ENCODE peak calls at places on chromosomes 6 and 20, in six cellular contexts. One of them, this sample, is unnamed.

GRCh38 chr6:157392927-157393666 is 12.1 kb downstream of the ZDHHC14 start:
- DNase-seq in activated T-cell treated with anti-CD3 and anti-CD28 coated beads for 1 hour: no peak
- DNase-seq in psoas muscle: no peak
- DNase-seq in T-helper 2 cell: no peak
- DNase-seq in H7: no peak
- DNase-seq in left ventricle myocardium superior: no peak
- DNase-seq in this sample: no peak

GRCh38 chr6:12395898-12396297 is 105.7 kb downstream of the EDN1 start:
- DNase-seq in activated T-cell treated with anti-CD3 and anti-CD28 coated beads for 1 hour: no peak
- DNase-seq in psoas muscle: no peak
- DNase-seq in T-helper 2 cell: no peak
- DNase-seq in H7: no peak
- DNase-seq in left ventricle myocardium superior: no peak
- DNase-seq in this sample: no peak

GRCh38 chr20:4844766-4845465 is 123.2 kb downstream of the PRND start:
- DNase-seq in activated T-cell treated with anti-CD3 and anti-CD28 coated beads for 1 hour: no peak
- DNase-seq in psoas muscle: no peak
- DNase-seq in T-helper 2 cell: no peak
- DNase-seq in H7: no peak
- DNase-seq in left ventricle myocardium superior: no peak
- DNase-seq in this sample: no peak

GRCh38 chr6:29685718-29686326 is 4.9 kb upstream of the ZFP57 start:
- DNase-seq in activated T-cell treated with anti-CD3 and anti-CD28 coated beads for 1 hour: no peak
- DNase-seq in psoas muscle: no peak
- DNase-seq in T-helper 2 cell: no peak
- DNase-seq in H7: peak; percentile 83
- DNase-seq in left ventricle myocardium superior: peak; percentile 73
- DNase-seq in this sample: no peak

GRCh38 chr6:141133346-141133745 is 999.4 kb upstream of the GJE1 start:
- DNase-seq in activated T-cell treated with anti-CD3 and anti-CD28 coated beads for 1 hour: no peak
- DNase-seq in psoas muscle: no peak
- DNase-seq in T-helper 2 cell: no peak
- DNase-seq in H7: no peak
- DNase-seq in left ventricle myocardium superior: no peak
- DNase-seq in this sample: no peak

GRCh38 chr6:123931928-123932327 is 128.3 kb downstream of the NKAIN2 start:
- DNase-seq in activated T-cell treated with anti-CD3 and anti-CD28 coated beads for 1 hour: no peak
- DNase-seq in psoas muscle: no peak
- DNase-seq in T-helper 2 cell: no peak
- DNase-seq in H7: no peak
- DNase-seq in left ventricle myocardium superior: no peak
- DNase-seq in this sample: no peak

GRCh38 chr6:158805698-158806373 is 13.3 kb downstream of the EZR start:
- DNase-seq in activated T-cell treated with anti-CD3 and anti-CD28 coated beads for 1 hour: no peak
- DNase-seq in psoas muscle: no peak
- DNase-seq in T-helper 2 cell: no peak
- DNase-seq in H7: no peak
- DNase-seq in left ventricle myocardium superior: no peak
- DNase-seq in this sample: no peak

GRCh38 chr6:132768051-132768517 is 10.4 kb upstream of the VNN2 start:
- DNase-seq in activated T-cell treated with anti-CD3 and anti-CD28 coated beads for 1 hour: no peak
- DNase-seq in psoas muscle: no peak
- DNase-seq in T-helper 2 cell: no peak
- DNase-seq in H7: peak; percentile 49
- DNase-seq in left ventricle myocardium superior: peak; percentile 38
- DNase-seq in this sample: peak; percentile 22

GRCh38 chr20:40192083-40192482 is 497.0 kb downstream of the MAFB start:
- DNase-seq in activated T-cell treated with anti-CD3 and anti-CD28 coated beads for 1 hour: no peak
- DNase-seq in psoas muscle: no peak
- DNase-seq in T-helper 2 cell: no peak
- DNase-seq in H7: peak; percentile 6
- DNase-seq in left ventricle myocardium superior: no peak
- DNase-seq in this sample: no peak

GRCh38 chr6:167755461-167755860 is 71.2 kb upstream of the AFDN start:
- DNase-seq in activated T-cell treated with anti-CD3 and anti-CD28 coated beads for 1 hour: no peak
- DNase-seq in psoas muscle: no peak
- DNase-seq in T-helper 2 cell: no peak
- DNase-seq in H7: no peak
- DNase-seq in left ventricle myocardium superior: no peak
- DNase-seq in this sample: no peak

GRCh38 chr6:332671-333070 is 40.4 kb downstream of the DUSP22 start:
- DNase-seq in activated T-cell treated with anti-CD3 and anti-CD28 coated beads for 1 hour: no peak
- DNase-seq in psoas muscle: peak; percentile 32
- DNase-seq in T-helper 2 cell: no peak
- DNase-seq in H7: no peak
- DNase-seq in left ventricle myocardium superior: no peak
- DNase-seq in this sample: no peak

GRCh38 chr20:12394786-12395185 is 477.1 kb downstream of the BTBD3 start:
- DNase-seq in activated T-cell treated with anti-CD3 and anti-CD28 coated beads for 1 hour: no peak
- DNase-seq in psoas muscle: no peak
- DNase-seq in T-helper 2 cell: no peak
- DNase-seq in H7: peak; percentile 3
- DNase-seq in left ventricle myocardium superior: no peak
- DNase-seq in this sample: no peak

GRCh38 chr20:46438156-46438750 is 31.8 kb upstream of the ELMO2 start:
- DNase-seq in activated T-cell treated with anti-CD3 and anti-CD28 coated beads for 1 hour: no peak
- DNase-seq in psoas muscle: no peak
- DNase-seq in T-helper 2 cell: peak; percentile 10
- DNase-seq in H7: peak; percentile 59
- DNase-seq in left ventricle myocardium superior: no peak
- DNase-seq in this sample: peak; percentile 9

GRCh38 chr20:18717062-18717461 is 96.5 kb upstream of the SCP2D1 start:
- DNase-seq in activated T-cell treated with anti-CD3 and anti-CD28 coated beads for 1 hour: no peak
- DNase-seq in psoas muscle: no peak
- DNase-seq in T-helper 2 cell: no peak
- DNase-seq in H7: no peak
- DNase-seq in left ventricle myocardium superior: no peak
- DNase-seq in this sample: no peak

GRCh38 chr6:125789167-125789566 is 1.6 kb upstream of the NCOA7 start:
- DNase-seq in activated T-cell treated with anti-CD3 and anti-CD28 coated beads for 1 hour: no peak
- DNase-seq in psoas muscle: peak; percentile 69
- DNase-seq in T-helper 2 cell: no peak
- DNase-seq in H7: no peak
- DNase-seq in left ventricle myocardium superior: peak; percentile 50
- DNase-seq in this sample: no peak

GRCh38 chr6:146892613-146893401 is 294.0 kb downstream of the ADGB start:
- DNase-seq in activated T-cell treated with anti-CD3 and anti-CD28 coated beads for 1 hour: no peak
- DNase-seq in psoas muscle: no peak
- DNase-seq in T-helper 2 cell: no peak
- DNase-seq in H7: no peak
- DNase-seq in left ventricle myocardium superior: no peak
- DNase-seq in this sample: no peak

GRCh38 chr20:6974819-6975218 is 207.3 kb downstream of the BMP2 start:
- DNase-seq in activated T-cell treated with anti-CD3 and anti-CD28 coated beads for 1 hour: no peak
- DNase-seq in psoas muscle: no peak
- DNase-seq in T-helper 2 cell: no peak
- DNase-seq in H7: no peak
- DNase-seq in left ventricle myocardium superior: no peak
- DNase-seq in this sample: no peak

GRCh38 chr6:113796040-113796439 is 61.1 kb upstream of the MARCKS start:
- DNase-seq in activated T-cell treated with anti-CD3 and anti-CD28 coated beads for 1 hour: no peak
- DNase-seq in psoas muscle: no peak
- DNase-seq in T-helper 2 cell: no peak
- DNase-seq in H7: no peak
- DNase-seq in left ventricle myocardium superior: no peak
- DNase-seq in this sample: no peak

GRCh38 chr20:621115-621756 is 11.1 kb upstream of the TCF15 start:
- DNase-seq in activated T-cell treated with anti-CD3 and anti-CD28 coated beads for 1 hour: no peak
- DNase-seq in psoas muscle: no peak
- DNase-seq in T-helper 2 cell: no peak
- DNase-seq in H7: no peak
- DNase-seq in left ventricle myocardium superior: no peak
- DNase-seq in this sample: no peak

GRCh38 chr6:38151580-38152500 is 332.3 kb downstream of the ZFAND3 start:
- DNase-seq in activated T-cell treated with anti-CD3 and anti-CD28 coated beads for 1 hour: no peak
- DNase-seq in psoas muscle: no peak
- DNase-seq in T-helper 2 cell: no peak
- DNase-seq in H7: no peak
- DNase-seq in left ventricle myocardium superior: no peak
- DNase-seq in this sample: no peak

GRCh38 chr20:63858393-63859165 is 2.7 kb upstream of the ABHD16B start:
- DNase-seq in activated T-cell treated with anti-CD3 and anti-CD28 coated beads for 1 hour: no peak
- DNase-seq in psoas muscle: no peak
- DNase-seq in T-helper 2 cell: no peak
- DNase-seq in H7: peak; percentile 89
- DNase-seq in left ventricle myocardium superior: peak; percentile 68
- DNase-seq in this sample: no peak

GRCh38 chr20:63366658-63367360 is 5.7 kb upstream of the CHRNA4 start:
- DNase-seq in activated T-cell treated with anti-CD3 and anti-CD28 coated beads for 1 hour: no peak
- DNase-seq in psoas muscle: no peak
- DNase-seq in T-helper 2 cell: no peak
- DNase-seq in H7: no peak
- DNase-seq in left ventricle myocardium superior: no peak
- DNase-seq in this sample: no peak

GRCh38 chr20:2470051-2470431 is 548 bp downstream of the SNRPB start:
- DNase-seq in activated T-cell treated with anti-CD3 and anti-CD28 coated beads for 1 hour: peak; percentile 31
- DNase-seq in psoas muscle: peak; percentile 61
- DNase-seq in T-helper 2 cell: peak; percentile 51
- DNase-seq in H7: peak; percentile 64
- DNase-seq in left ventricle myocardium superior: peak; percentile 41
- DNase-seq in this sample: peak; percentile 49

GRCh38 chr6:152267967-152268845 is 369.0 kb downstream of the SYNE1 start:
- DNase-seq in activated T-cell treated with anti-CD3 and anti-CD28 coated beads for 1 hour: no peak
- DNase-seq in psoas muscle: no peak
- DNase-seq in T-helper 2 cell: no peak
- DNase-seq in H7: peak; percentile 32
- DNase-seq in left ventricle myocardium superior: no peak
- DNase-seq in this sample: no peak

GRCh38 chr20:61896058-61896961 is 169.4 kb downstream of the TAF4 start:
- DNase-seq in activated T-cell treated with anti-CD3 and anti-CD28 coated beads for 1 hour: no peak
- DNase-seq in psoas muscle: peak; percentile 57
- DNase-seq in T-helper 2 cell: no peak
- DNase-seq in H7: peak; percentile 98
- DNase-seq in left ventricle myocardium superior: peak; percentile 61
- DNase-seq in this sample: no peak

GRCh38 chr6:105097288-105097687 is 82.5 kb downstream of the POPDC3 start:
- DNase-seq in activated T-cell treated with anti-CD3 and anti-CD28 coated beads for 1 hour: no peak
- DNase-seq in psoas muscle: no peak
- DNase-seq in T-helper 2 cell: no peak
- DNase-seq in H7: no peak
- DNase-seq in left ventricle myocardium superior: no peak
- DNase-seq in this sample: no peak

GRCh38 chr6:12645941-12646340 is 70.6 kb upstream of the PHACTR1 start:
- DNase-seq in activated T-cell treated with anti-CD3 and anti-CD28 coated beads for 1 hour: no peak
- DNase-seq in psoas muscle: no peak
- DNase-seq in T-helper 2 cell: no peak
- DNase-seq in H7: no peak
- DNase-seq in left ventricle myocardium superior: no peak
- DNase-seq in this sample: no peak

GRCh38 chr6:135658916-135659315 is 161.4 kb upstream of the AHI1 start:
- DNase-seq in activated T-cell treated with anti-CD3 and anti-CD28 coated beads for 1 hour: no peak
- DNase-seq in psoas muscle: no peak
- DNase-seq in T-helper 2 cell: no peak
- DNase-seq in H7: no peak
- DNase-seq in left ventricle myocardium superior: no peak
- DNase-seq in this sample: no peak

GRCh38 chr6:108168026-108168463 is 2.2 kb downstream of the NR2E1 start:
- DNase-seq in activated T-cell treated with anti-CD3 and anti-CD28 coated beads for 1 hour: no peak
- DNase-seq in psoas muscle: no peak
- DNase-seq in T-helper 2 cell: no peak
- DNase-seq in H7: peak; percentile 72
- DNase-seq in left ventricle myocardium superior: no peak
- DNase-seq in this sample: no peak

GRCh38 chr20:16518068-16518783 is 55.0 kb downstream of the KIF16B start:
- DNase-seq in activated T-cell treated with anti-CD3 and anti-CD28 coated beads for 1 hour: no peak
- DNase-seq in psoas muscle: no peak
- DNase-seq in T-helper 2 cell: no peak
- DNase-seq in H7: peak; percentile 48
- DNase-seq in left ventricle myocardium superior: no peak
- DNase-seq in this sample: no peak

GRCh38 chr20:56259948-56260347 is 11.4 kb downstream of the MC3R start:
- DNase-seq in activated T-cell treated with anti-CD3 and anti-CD28 coated beads for 1 hour: no peak
- DNase-seq in psoas muscle: no peak
- DNase-seq in T-helper 2 cell: no peak
- DNase-seq in H7: no peak
- DNase-seq in left ventricle myocardium superior: no peak
- DNase-seq in this sample: no peak

GRCh38 chr6:137931849-137932465 is 64.9 kb downstream of the TNFAIP3 start:
- DNase-seq in activated T-cell treated with anti-CD3 and anti-CD28 coated beads for 1 hour: no peak
- DNase-seq in psoas muscle: no peak
- DNase-seq in T-helper 2 cell: no peak
- DNase-seq in H7: no peak
- DNase-seq in left ventricle myocardium superior: no peak
- DNase-seq in this sample: no peak

GRCh38 chr6:123447315-123447937 is 189.3 kb downstream of the TRDN start:
- DNase-seq in activated T-cell treated with anti-CD3 and anti-CD28 coated beads for 1 hour: no peak
- DNase-seq in psoas muscle: no peak
- DNase-seq in T-helper 2 cell: no peak
- DNase-seq in H7: no peak
- DNase-seq in left ventricle myocardium superior: no peak
- DNase-seq in this sample: no peak